ENCODE peak calls at places on chromosome 19, in four cellular contexts. G is pancreas, X is kidney, B is esophagus muscularis mucosa. S is an unnamed sample. For H3K36me3, the result is how much of the 10 kb centered on the place peaks cover.

GRCh38 chr19:47765522-47766358 is 12.8 kb upstream of the SELENOW start:
- DNase-seq in G (peak), B (no peak), X (peak), S (no peak)

GRCh38 chr19:4802711-4803110 is 11.2 kb downstream of the FEM1A start:
- DNase-seq in B (no peak), G (no peak), X (no peak), S (no peak)

GRCh38 chr19:11268783-11269267 is 6.5 kb upstream of the DOCK6 start:
- DNase-seq in G (no peak), X (peak), B (no peak), S (no peak)

GRCh38 chr19:8468761-8469458 is 24.1 kb downstream of the HNRNPM start:
- DNase-seq in X (no peak), B (no peak), G (no peak), S (no peak)

GRCh38 chr19:3963458-3964255 is 7.2 kb downstream of the DAPK3 start:
- DNase-seq in G (peak), B (no peak), X (no peak), S (no peak)

GRCh38 chr19:19627716-19628498 is at the start of gene LPAR2:
- DNase-seq in X (peak), B (no peak), G (peak), S (peak)

GRCh38 chr19:3366761-3367571 is 583 bp downstream of the NFIC start:
- DNase-seq in G (peak), B (no peak), X (peak), S (peak)

GRCh38 chr19:19650331-19650730 is 6.9 kb upstream of the GMIP start:
- DNase-seq in X (no peak), G (no peak), B (no peak), S (no peak)

GRCh38 chr19:4052993-4053422 is 13.7 kb downstream of the ZBTB7A start:
- DNase-seq in B (no peak), G (no peak), X (no peak), S (peak)

GRCh38 chr19:27392027-27392632 is 1820.8 kb downstream of the UQCRFS1 start:
- DNase-seq in B (no peak), X (no peak), G (no peak), S (no peak)

GRCh38 chr19:55670280-55671053 is 4.6 kb upstream of the EPN1 start:
- DNase-seq in B (no peak), G (peak), X (peak), S (peak)

GRCh38 chr19:40348961-40349507 is 539 bp downstream of the PLD3 start:
- DNase-seq in X (no peak), G (no peak), B (no peak), S (no peak)

GRCh38 chr19:3774621-3775373 is 2.8 kb upstream of the RAX2 start:
- DNase-seq in G (no peak), X (no peak), B (no peak), S (no peak)

GRCh38 chr19:54203151-54203611 is 2.5 kb downstream of the RPS9 start:
- DNase-seq in X (peak), G (peak), B (no peak), S (no peak)

GRCh38 chr19:31693131-31693700 is 344.0 kb upstream of the TSHZ3 start:
- DNase-seq in B (no peak), X (no peak), G (no peak), S (no peak)

GRCh38 chr19:38115264-38115802 is 108.7 kb downstream of the DPF1 start:
- DNase-seq in X (no peak), B (no peak), G (no peak), S (no peak)

GRCh38 chr19:40622773-40623075 is 21.6 kb downstream of the LTBP4 start:
- DNase-seq in B (no peak), X (peak), G (no peak), S (no peak)

GRCh38 chr19:31572671-31573298 is 223.5 kb upstream of the TSHZ3 start:
- DNase-seq in B (no peak), G (no peak), X (no peak), S (no peak)

GRCh38 chr19:17448190-17448967 is at the start of gene TMEM221:
- DNase-seq in G (peak), B (no peak), X (no peak), S (peak)

GRCh38 chr19:2711937-2712205 is 9.3 kb downstream of the DIRAS1 start:
- DNase-seq in G (no peak), X (no peak), B (no peak), S (no peak)

GRCh38 chr19:37999309-38000213 is 92.6 kb downstream of the SIPA1L3 start:
- DNase-seq in G (no peak), X (peak), B (no peak), S (no peak)

GRCh38 chr19:13506550-13506878 is 235 bp upstream of the CACNA1A start:
- DNase-seq in G (no peak), X (no peak), B (no peak), S (no peak)

GRCh38 chr19:13505164-13505695 is 1.0 kb downstream of the CACNA1A start:
- DNase-seq in G (no peak), X (no peak), B (no peak), S (no peak)

GRCh38 chr19:13505761-13506549 is at the start of gene CACNA1A:
- DNase-seq in X (no peak), B (no peak), G (no peak), S (no peak)

GRCh38 chr19:13503570-13504235 is 2.6 kb downstream of the CACNA1A start:
- DNase-seq in G (no peak), B (no peak), X (no peak), S (no peak)

GRCh38 chr19:13507053-13507611 is 853 bp upstream of the CACNA1A start:
- DNase-seq in X (no peak), B (no peak), G (no peak), S (no peak)
- TF ChIP-seq CTCF in X (no peak), B (no peak), G (no peak), S (no peak)

GRCh38 chr19:35027009-35027408 is 3.3 kb upstream of the SCN1B start:
- DNase-seq in G (no peak), X (no peak), B (no peak), S (no peak)

GRCh38 chr19:35024095-35024494 is 6.2 kb upstream of the SCN1B start:
- DNase-seq in B (no peak), X (peak), G (no peak), S (no peak)

GRCh38 chr19:35025969-35026368 is 4.3 kb upstream of the SCN1B start:
- DNase-seq in G (no peak), B (no peak), X (no peak), S (no peak)

GRCh38 chr19:35027851-35028599 is 2.2 kb upstream of the SCN1B start:
- DNase-seq in G (no peak), X (no peak), B (no peak), S (no peak)

GRCh38 chr19:35026418-35026817 is 3.9 kb upstream of the SCN1B start:
- DNase-seq in G (no peak), B (no peak), X (no peak), S (no peak)
- H3K4me3 ChIP-seq in G (no peak), B (no peak), X (no peak), S (no peak)

DNA sequence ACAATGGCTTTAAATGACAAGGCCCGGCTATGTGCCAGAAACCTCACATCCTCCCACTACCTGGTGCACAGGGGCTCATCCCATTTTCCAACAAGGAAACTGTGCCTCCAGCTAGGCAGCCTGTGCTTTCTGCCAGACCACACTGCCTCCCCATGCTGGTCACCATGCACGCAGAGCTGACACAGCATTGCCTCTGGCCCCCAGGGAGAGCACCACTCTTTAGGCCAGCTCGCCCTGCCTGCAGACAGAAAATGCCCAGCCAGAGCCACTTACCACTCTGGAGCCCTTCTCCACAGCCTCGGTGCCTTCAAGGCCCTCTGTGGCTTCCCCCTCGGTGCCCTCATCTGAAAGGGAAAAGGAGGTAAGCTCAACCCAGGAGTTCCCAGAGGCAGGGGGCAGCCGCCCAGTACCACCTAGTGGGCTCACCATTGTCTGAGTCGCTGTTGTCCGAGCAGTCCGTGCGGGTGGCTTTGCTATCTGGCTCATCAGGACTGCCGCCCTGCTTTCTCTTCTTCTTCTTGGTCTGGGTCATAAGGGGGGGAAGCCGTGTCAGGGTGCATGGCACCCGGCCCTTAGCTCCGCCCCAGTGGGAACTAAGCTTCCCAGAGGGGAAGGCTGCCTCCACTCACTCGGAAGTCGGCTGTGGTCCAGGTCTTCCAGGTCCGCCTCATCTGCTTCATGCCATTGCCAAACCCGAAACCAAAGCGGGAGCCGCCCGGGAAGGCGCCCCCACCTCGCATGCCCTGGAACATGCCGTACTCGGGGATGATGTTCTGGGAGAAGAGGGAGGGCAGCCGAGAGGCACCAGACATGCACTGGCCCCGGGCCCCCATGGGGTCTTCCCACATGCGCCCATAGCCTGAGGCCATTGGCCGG is 18.0 kb downstream of the AKAP8L start:
- DNase-seq in G (peak), B (no peak), X (no peak), S (no peak)
- H3K36me3 ChIP-seq in G (under half), B (half or more), X (half or more), S (half or more)

GRCh38 chr19:30498707-30499106 is 126.5 kb downstream of the ZNF536 start:
- DNase-seq in X (no peak), G (no peak), B (no peak), S (no peak)
- TF ChIP-seq CTCF in X (no peak), G (no peak), B (no peak), S (no peak)

DNA sequence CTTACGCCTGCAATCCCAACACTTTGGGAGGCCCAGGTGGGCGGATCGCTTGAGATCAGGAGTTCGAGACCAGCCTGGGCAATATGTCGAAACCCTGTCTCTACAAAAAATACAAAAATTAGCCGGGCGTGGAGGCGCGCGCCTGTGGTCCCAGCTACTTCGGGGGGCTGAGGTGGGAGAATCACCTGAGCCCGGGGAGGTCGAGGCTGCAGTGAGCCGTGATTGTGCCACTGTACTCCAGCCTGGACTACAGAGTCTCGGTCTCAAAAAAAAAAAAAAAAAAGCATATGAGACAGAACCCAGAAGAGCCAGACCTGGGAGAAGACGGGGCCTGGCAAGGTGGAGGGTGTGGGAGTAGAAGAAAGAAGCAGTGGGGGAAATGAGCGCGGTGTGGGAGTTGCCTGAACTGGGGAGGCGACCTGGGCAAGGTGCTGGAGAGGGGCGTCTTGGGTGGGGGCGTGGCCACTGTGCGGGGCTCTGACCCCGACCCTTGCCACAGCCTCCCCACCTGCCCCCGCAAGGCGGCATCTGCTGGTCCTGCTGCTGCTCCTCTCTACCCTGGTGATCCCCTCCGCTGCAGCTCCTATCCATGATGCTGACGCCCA is 508 bp downstream of the DKKL1 start:
- DNase-seq in G (peak), B (no peak), X (peak), S (no peak)
- H3K4me3 ChIP-seq in G (peak), B (peak), X (no peak), S (no peak)

GRCh38 chr19:23766951-23767350 is 8.3 kb upstream of the ZNF681 start:
- DNase-seq in G (no peak), X (no peak), B (no peak), S (no peak)
- H3K36me3 ChIP-seq in G (under half), X (under half), B (under half), S (under half)

GRCh38 chr19:29615891-29616425 is 9.9 kb downstream of the POP4 start:
- DNase-seq in G (no peak), X (peak), B (no peak), S (no peak)
- TF ChIP-seq CTCF in G (no peak), X (no peak), B (no peak), S (no peak)

GRCh38 chr19:1168562-1168873 is 5.5 kb downstream of the SBNO2 start:
- DNase-seq in G (no peak), X (no peak), B (no peak), S (no peak)
- H3K4me3 ChIP-seq in G (peak), X (no peak), B (peak), S (no peak)

DNA sequence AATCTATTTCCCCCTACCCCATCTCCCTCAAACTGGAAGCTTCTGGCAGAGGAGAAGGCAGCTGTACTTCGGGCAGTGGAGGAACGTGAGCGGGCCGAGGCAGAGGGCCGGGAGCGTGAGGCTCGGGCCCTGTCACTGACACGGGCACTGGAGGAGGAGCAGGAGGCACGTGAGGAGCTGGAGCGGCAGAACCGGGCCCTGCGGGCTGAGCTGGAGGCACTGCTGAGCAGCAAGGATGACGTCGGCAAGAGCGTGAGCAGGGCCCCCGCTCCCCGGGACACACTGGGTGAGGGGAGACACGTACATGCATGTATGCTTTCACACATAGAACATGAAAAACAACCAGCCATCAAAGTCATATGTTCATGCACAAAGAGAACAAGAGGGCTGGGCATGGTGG is 42.7 kb downstream of the KCNC3 start:
- DNase-seq in B (no peak), X (no peak), G (no peak), S (no peak)
- H3K36me3 ChIP-seq in B (under half), X (under half), G (under half), S (under half)

DNA sequence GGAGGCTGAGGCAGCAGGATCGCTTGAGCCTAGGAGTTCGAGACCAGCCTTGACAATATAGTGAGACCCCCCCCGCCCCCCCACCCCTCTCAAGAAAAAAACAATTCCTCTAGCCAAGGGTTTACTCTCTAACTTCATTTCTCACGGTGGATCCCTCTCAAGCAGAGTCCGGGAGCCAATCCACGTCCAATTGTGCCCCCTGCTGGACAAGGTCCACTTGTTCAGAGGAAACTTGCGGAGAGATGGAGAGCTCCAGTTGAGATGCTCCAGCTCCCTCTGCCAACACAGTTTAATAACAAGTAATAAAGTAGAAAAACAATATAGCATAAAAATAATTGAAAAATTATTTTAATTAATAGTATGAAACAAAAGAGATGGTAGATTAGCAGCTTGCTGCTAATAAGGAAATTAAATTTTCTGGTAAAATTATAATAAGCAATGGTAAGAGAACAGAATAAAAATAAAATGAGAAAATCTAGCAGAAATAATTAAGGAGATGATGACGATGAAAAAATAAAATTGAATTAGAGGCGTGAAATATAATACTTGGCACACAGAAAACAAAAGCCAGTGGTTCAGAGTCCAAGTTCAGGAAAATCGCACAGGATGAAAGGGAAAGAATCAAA is 14.5 kb upstream of the SIGLEC14 start:
- DNase-seq in B (no peak), G (peak), X (no peak), S (no peak)
- TF ChIP-seq CTCF in B (peak), G (peak), X (peak), S (peak)